ENCODE peak calls at places on chromosomes 11 and 22, in seven cellular contexts. O is BE2C, C is lower leg skin, Z is endothelial cell, Q is activated B cell treated with CpG ODN at 0.5 μM for 24 hours, J is vagina, B is GM10248. W is an unnamed sample.

GRCh38 chr11:121881806-121882205 is 234.2 kb downstream of the BLID start:
- DNase-seq in O (no peak), C (no peak), Z (no peak), Q (no peak), J (no peak), B (no peak), W (no peak)

GRCh38 chr11:2796508-2797180 is 88.9 kb downstream of the CDKN1C start:
- DNase-seq in O (no peak), C (peak), Z (no peak), Q (no peak), J (no peak), B (no peak), W (no peak)

GRCh38 chr11:85725510-85726258 is 39.7 kb upstream of the CCDC89 start:
- DNase-seq in O (no peak), C (no peak), Z (no peak), Q (no peak), J (no peak), B (no peak), W (no peak)

GRCh38 chr11:80916180-80916811 is 1475.5 kb upstream of the TENM4 start:
- DNase-seq in O (no peak), C (no peak), Z (no peak), Q (no peak), J (no peak), B (no peak), W (no peak)

GRCh38 chr11:118343981-118344521 is at the start of gene CD3G:
- DNase-seq in O (no peak), C (no peak), Z (no peak), Q (no peak), J (no peak), B (no peak), W (no peak)

GRCh38 chr22:23522642-23523251 is 57.3 kb downstream of the IGLL1 start:
- DNase-seq in O (peak), C (no peak), Z (no peak), Q (no peak), J (no peak), B (no peak), W (peak)

GRCh38 chr22:26735019-26735409 is 77.6 kb downstream of the MIAT start:
- DNase-seq in O (no peak), C (no peak), Z (no peak), Q (no peak), J (no peak), B (no peak), W (no peak)

GRCh38 chr22:45007946-45008852 is 1.6 kb downstream of the PHF21B start:
- DNase-seq in O (peak), C (no peak), Z (peak), Q (no peak), J (no peak), B (no peak), W (no peak)

GRCh38 chr22:26484360-26484706 is 656 bp downstream of the SRRD start:
- DNase-seq in O (no peak), C (no peak), Z (no peak), Q (no peak), J (no peak), B (no peak), W (no peak)

GRCh38 chr11:11620251-11620965 is 1.4 kb downstream of the GALNT18 start:
- DNase-seq in O (no peak), C (peak), Z (peak), Q (no peak), J (no peak), B (peak), W (no peak)

GRCh38 chr11:64656797-64657196 is 65.8 kb downstream of the SLC22A12 start:
- DNase-seq in O (peak), C (no peak), Z (peak), Q (no peak), J (no peak), B (no peak), W (no peak)

GRCh38 chr11:43975631-43976030 is 33.2 kb downstream of the C11orf96 start:
- DNase-seq in O (no peak), C (no peak), Z (no peak), Q (no peak), J (no peak), B (no peak), W (no peak)

GRCh38 chr11:66293777-66294625 is 2.3 kb downstream of the TMEM151A start:
- DNase-seq in O (no peak), C (no peak), Z (no peak), Q (no peak), J (no peak), B (no peak), W (no peak)

GRCh38 chr11:17714356-17714854 is 5.0 kb upstream of the MYOD1 start:
- DNase-seq in O (no peak), C (peak), Z (no peak), Q (no peak), J (no peak), B (no peak), W (no peak)
- TF ChIP-seq CTCF in O (no peak), C (no peak), Z (no peak), Q (no peak), J (no peak), B (no peak), W (peak)

GRCh38 chr11:9758676-9759518 is 95.0 kb downstream of the SWAP70 start:
- DNase-seq in O (peak), C (peak), Z (peak), Q (peak), J (no peak), B (peak), W (peak)
- TF ChIP-seq CTCF in O (peak), C (no peak), Z (no peak), Q (no peak), J (no peak), B (peak), W (no peak)

GRCh38 chr22:35337932-35338331 is 38.2 kb downstream of the TOM1 start:
- DNase-seq in O (no peak), C (no peak), Z (no peak), Q (no peak), J (no peak), B (no peak), W (no peak)
- TF ChIP-seq CTCF in O (no peak), C (no peak), Z (no peak), Q (no peak), J (no peak), B (peak), W (no peak)

GRCh38 chr11:97092823-97093222 is 703.0 kb downstream of the JRKL start:
- DNase-seq in O (no peak), C (no peak), Z (no peak), Q (no peak), J (no peak), B (no peak), W (no peak)
- TF ChIP-seq CTCF in O (peak), C (no peak), Z (no peak), Q (no peak), J (no peak), B (no peak), W (peak)

DNA sequence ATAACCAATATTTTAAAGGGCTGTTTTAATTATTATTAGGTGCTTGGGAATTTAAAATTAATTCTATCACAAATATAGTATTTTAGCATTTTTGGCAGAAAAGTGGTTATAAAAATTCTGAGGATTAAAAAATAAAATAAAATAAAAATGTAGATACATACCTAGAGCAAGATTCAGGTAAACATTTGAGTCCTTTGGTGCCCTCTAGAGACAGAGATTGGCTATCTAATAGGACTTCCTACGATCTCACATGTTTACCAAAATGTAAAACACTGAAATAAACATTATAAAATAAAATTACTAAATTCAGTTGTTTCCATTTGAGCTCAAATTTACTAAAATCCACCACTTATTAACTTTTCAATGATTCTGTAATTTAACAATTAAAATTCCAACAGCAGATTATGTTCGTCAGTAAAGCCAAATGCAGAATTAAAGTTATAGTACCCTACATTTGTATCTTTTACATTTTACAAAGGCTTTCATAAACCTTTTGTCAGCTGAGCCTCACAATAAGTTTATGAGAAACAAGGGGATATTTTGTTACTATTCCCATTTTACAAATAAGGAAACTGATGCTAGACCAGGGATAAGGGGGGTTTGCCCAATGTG is 27.7 kb downstream of the SLC36A4 start:
- DNase-seq in O (no peak), C (no peak), Z (no peak), Q (no peak), J (no peak), B (peak), W (no peak)
- TF ChIP-seq CTCF in O (peak), C (no peak), Z (no peak), Q (no peak), J (no peak), B (peak), W (peak)

DNA sequence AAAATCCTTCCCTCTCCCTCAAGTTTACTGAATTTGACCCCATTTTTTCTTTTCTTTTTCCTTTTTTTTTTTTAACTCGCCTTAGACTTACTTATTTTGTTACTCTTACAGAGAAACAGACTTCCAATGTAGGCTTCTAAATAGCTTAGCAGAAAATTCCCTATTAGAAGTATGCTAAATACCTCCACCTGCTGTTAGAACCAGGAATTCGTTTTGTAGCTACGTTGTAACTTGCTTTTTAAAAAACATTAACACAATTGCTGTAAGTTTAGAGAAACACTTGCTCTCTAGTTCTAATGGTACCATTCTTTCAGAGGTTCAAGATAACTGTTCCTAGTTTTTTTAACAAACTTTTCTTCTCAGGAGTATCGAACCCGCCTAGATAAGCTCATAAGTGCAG is 324.2 kb downstream of the DCDC1 start:
- DNase-seq in O (no peak), C (no peak), Z (no peak), Q (no peak), J (no peak), B (no peak), W (no peak)
- TF ChIP-seq CTCF in O (no peak), C (no peak), Z (peak), Q (no peak), J (no peak), B (no peak), W (peak)

W was measured in D721Med.